ENCODE peak calls at places on chromosomes 1 and 21, in seven cellular contexts. One of them, this sample, is unnamed. For H3K27me3 and H3K4me1, the result is how much of the 10 kb centered on the place peaks cover.

GRCh38 chr1:6358757-6359567 is 34.6 kb downstream of the ACOT7 start:
- DNase-seq in sigmoid colon: no peak
- DNase-seq in suprapubic skin: no peak
- DNase-seq in upper lobe of left lung: no peak
- DNase-seq in tibial nerve: no peak
- DNase-seq in SK-N-SH: peak
- DNase-seq in transverse colon: peak
- DNase-seq in this sample: peak

GRCh38 chr1:32878183-32878582 is 7.5 kb upstream of the FNDC5 start:
- DNase-seq in sigmoid colon: no peak
- DNase-seq in transverse colon: no peak
- DNase-seq in suprapubic skin: no peak
- DNase-seq in tibial nerve: no peak
- DNase-seq in SK-N-SH: no peak
- DNase-seq in upper lobe of left lung: no peak
- DNase-seq in this sample: no peak

GRCh38 chr1:197224160-197224559 is 43.9 kb upstream of the CRB1 start:
- DNase-seq in sigmoid colon: no peak
- DNase-seq in suprapubic skin: no peak
- DNase-seq in transverse colon: no peak
- DNase-seq in SK-N-SH: peak
- DNase-seq in tibial nerve: no peak
- DNase-seq in upper lobe of left lung: no peak
- DNase-seq in this sample: no peak

GRCh38 chr1:43381609-43382008 is 8.0 kb downstream of the MED8 start:
- DNase-seq in sigmoid colon: no peak
- DNase-seq in tibial nerve: peak
- DNase-seq in SK-N-SH: no peak
- DNase-seq in transverse colon: no peak
- DNase-seq in suprapubic skin: no peak
- DNase-seq in upper lobe of left lung: peak
- DNase-seq in this sample: no peak

GRCh38 chr1:200959341-200959985 is 64.1 kb downstream of the KIF21B start:
- DNase-seq in suprapubic skin: no peak
- DNase-seq in tibial nerve: no peak
- DNase-seq in upper lobe of left lung: no peak
- DNase-seq in sigmoid colon: no peak
- DNase-seq in SK-N-SH: no peak
- DNase-seq in transverse colon: no peak
- DNase-seq in this sample: no peak

GRCh38 chr1:153945131-153945794 is 1.3 kb downstream of the DENND4B start:
- DNase-seq in SK-N-SH: peak
- DNase-seq in upper lobe of left lung: peak
- DNase-seq in suprapubic skin: no peak
- DNase-seq in transverse colon: peak
- DNase-seq in sigmoid colon: peak
- DNase-seq in tibial nerve: peak
- DNase-seq in this sample: peak

GRCh38 chr1:46342084-46342656 is 1.6 kb downstream of the NSUN4 start:
- DNase-seq in SK-N-SH: peak
- DNase-seq in transverse colon: no peak
- DNase-seq in suprapubic skin: peak
- DNase-seq in upper lobe of left lung: no peak
- DNase-seq in sigmoid colon: no peak
- DNase-seq in tibial nerve: no peak
- DNase-seq in this sample: no peak

GRCh38 chr1:115829023-115829674 is 11.8 kb downstream of the NHLH2 start:
- DNase-seq in sigmoid colon: peak
- DNase-seq in transverse colon: peak
- DNase-seq in SK-N-SH: no peak
- DNase-seq in suprapubic skin: no peak
- DNase-seq in tibial nerve: no peak
- DNase-seq in upper lobe of left lung: peak
- DNase-seq in this sample: no peak

GRCh38 chr1:27821761-27822315 is 8.7 kb upstream of the PPP1R8 start:
- DNase-seq in transverse colon: no peak
- DNase-seq in SK-N-SH: no peak
- DNase-seq in suprapubic skin: no peak
- DNase-seq in tibial nerve: no peak
- DNase-seq in upper lobe of left lung: no peak
- DNase-seq in sigmoid colon: no peak
- DNase-seq in this sample: no peak

GRCh38 chr1:185328204-185328728 is 11.2 kb upstream of the IVNS1ABP start:
- DNase-seq in suprapubic skin: no peak
- DNase-seq in transverse colon: no peak
- DNase-seq in tibial nerve: no peak
- DNase-seq in SK-N-SH: no peak
- DNase-seq in sigmoid colon: no peak
- DNase-seq in upper lobe of left lung: no peak
- DNase-seq in this sample: no peak

GRCh38 chr1:63960326-63960725 is 186.5 kb downstream of the ROR1 start:
- DNase-seq in transverse colon: no peak
- DNase-seq in sigmoid colon: no peak
- DNase-seq in SK-N-SH: no peak
- DNase-seq in upper lobe of left lung: no peak
- DNase-seq in suprapubic skin: no peak
- DNase-seq in tibial nerve: no peak
- DNase-seq in this sample: no peak

GRCh38 chr1:60875139-60875538 is 207.2 kb upstream of the NFIA start:
- DNase-seq in tibial nerve: no peak
- DNase-seq in upper lobe of left lung: no peak
- DNase-seq in suprapubic skin: no peak
- DNase-seq in transverse colon: no peak
- DNase-seq in sigmoid colon: no peak
- DNase-seq in SK-N-SH: no peak
- DNase-seq in this sample: no peak

GRCh38 chr1:225114354-225114995 is 185.0 kb downstream of the DNAH14 start:
- DNase-seq in upper lobe of left lung: no peak
- DNase-seq in suprapubic skin: no peak
- DNase-seq in sigmoid colon: no peak
- DNase-seq in SK-N-SH: no peak
- DNase-seq in tibial nerve: no peak
- DNase-seq in transverse colon: no peak
- DNase-seq in this sample: no peak

GRCh38 chr21:29078884-29079765 is 5.7 kb upstream of the CCT8 start:
- DNase-seq in upper lobe of left lung: peak
- DNase-seq in SK-N-SH: no peak
- DNase-seq in tibial nerve: peak
- DNase-seq in suprapubic skin: no peak
- DNase-seq in transverse colon: no peak
- DNase-seq in sigmoid colon: no peak
- DNase-seq in this sample: no peak

GRCh38 chr1:225899044-225899925 is 10.3 kb upstream of the LEFTY1 start:
- DNase-seq in SK-N-SH: no peak
- DNase-seq in upper lobe of left lung: no peak
- DNase-seq in tibial nerve: no peak
- DNase-seq in sigmoid colon: no peak
- DNase-seq in transverse colon: no peak
- DNase-seq in suprapubic skin: no peak
- DNase-seq in this sample: no peak

GRCh38 chr1:107339775-107340174 is 198.9 kb downstream of the NTNG1 start:
- DNase-seq in tibial nerve: no peak
- DNase-seq in upper lobe of left lung: no peak
- DNase-seq in sigmoid colon: no peak
- DNase-seq in SK-N-SH: no peak
- DNase-seq in transverse colon: no peak
- DNase-seq in suprapubic skin: no peak
- DNase-seq in this sample: no peak

GRCh38 chr1:198649598-198650338 is 10.9 kb downstream of the PTPRC start:
- DNase-seq in tibial nerve: no peak
- DNase-seq in transverse colon: no peak
- DNase-seq in suprapubic skin: no peak
- DNase-seq in upper lobe of left lung: no peak
- DNase-seq in sigmoid colon: no peak
- DNase-seq in SK-N-SH: no peak
- DNase-seq in this sample: no peak

GRCh38 chr1:154809436-154810413 is 60.4 kb downstream of the KCNN3 start:
- DNase-seq in SK-N-SH: no peak
- DNase-seq in upper lobe of left lung: no peak
- DNase-seq in tibial nerve: no peak
- DNase-seq in suprapubic skin: no peak
- DNase-seq in sigmoid colon: no peak
- DNase-seq in transverse colon: no peak
- DNase-seq in this sample: no peak

GRCh38 chr21:36966066-36966845 is at the start of gene HLCS:
- DNase-seq in sigmoid colon: peak
- DNase-seq in tibial nerve: peak
- DNase-seq in suprapubic skin: peak
- DNase-seq in transverse colon: peak
- DNase-seq in SK-N-SH: peak
- DNase-seq in upper lobe of left lung: peak
- DNase-seq in this sample: peak

GRCh38 chr1:232904566-232904965 is 45.8 kb upstream of the NTPCR start:
- DNase-seq in transverse colon: no peak
- DNase-seq in tibial nerve: no peak
- DNase-seq in SK-N-SH: no peak
- DNase-seq in upper lobe of left lung: no peak
- DNase-seq in suprapubic skin: no peak
- DNase-seq in sigmoid colon: no peak
- DNase-seq in this sample: no peak

GRCh38 chr1:184482113-184482512 is 95.3 kb downstream of the C1orf21 start:
- DNase-seq in sigmoid colon: peak
- DNase-seq in SK-N-SH: no peak
- DNase-seq in upper lobe of left lung: peak
- DNase-seq in transverse colon: peak
- DNase-seq in tibial nerve: peak
- DNase-seq in suprapubic skin: peak
- DNase-seq in this sample: peak

GRCh38 chr1:2593251-2593878 is 6.8 kb downstream of the PRXL2B start:
- DNase-seq in transverse colon: peak
- DNase-seq in suprapubic skin: peak
- DNase-seq in SK-N-SH: peak
- DNase-seq in sigmoid colon: peak
- DNase-seq in tibial nerve: no peak
- DNase-seq in upper lobe of left lung: no peak
- DNase-seq in this sample: peak

GRCh38 chr1:88726697-88727096 is 42.6 kb downstream of the PKN2 start:
- DNase-seq in tibial nerve: no peak
- DNase-seq in SK-N-SH: no peak
- DNase-seq in sigmoid colon: no peak
- DNase-seq in upper lobe of left lung: no peak
- DNase-seq in transverse colon: no peak
- DNase-seq in suprapubic skin: no peak
- DNase-seq in this sample: no peak

GRCh38 chr21:14876464-14876863 is 188.3 kb downstream of the NRIP1 start:
- DNase-seq in sigmoid colon: no peak
- DNase-seq in transverse colon: peak
- DNase-seq in upper lobe of left lung: no peak
- DNase-seq in SK-N-SH: no peak
- DNase-seq in tibial nerve: no peak
- DNase-seq in suprapubic skin: no peak
- DNase-seq in this sample: no peak

GRCh38 chr1:12754738-12755137 is 8.7 kb downstream of the CFAP107 start:
- DNase-seq in sigmoid colon: no peak
- DNase-seq in tibial nerve: no peak
- DNase-seq in suprapubic skin: no peak
- DNase-seq in upper lobe of left lung: no peak
- DNase-seq in transverse colon: no peak
- DNase-seq in SK-N-SH: no peak
- DNase-seq in this sample: no peak

DNA sequence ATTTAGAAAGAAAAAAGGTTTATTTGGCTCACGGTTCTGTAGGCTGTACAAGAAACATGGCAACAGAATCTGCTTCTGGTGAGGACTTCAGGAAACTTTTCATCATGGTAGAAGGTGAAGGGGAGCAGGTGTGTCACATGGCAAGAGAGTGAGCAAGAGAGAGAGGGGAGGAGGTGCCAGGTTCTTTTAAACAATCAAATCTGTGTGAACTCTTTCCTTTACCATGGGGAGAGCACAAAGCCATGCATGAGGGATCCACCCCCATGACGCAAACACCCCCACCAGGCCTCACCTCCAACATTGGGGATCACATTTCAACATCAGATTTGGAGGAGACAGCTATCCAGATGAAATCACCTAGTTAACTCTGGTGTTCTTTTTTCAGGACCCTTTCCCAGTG is 103.6 kb downstream of the GALNT2 start:
- DNase-seq in tibial nerve: no peak
- DNase-seq in upper lobe of left lung: no peak
- DNase-seq in suprapubic skin: no peak
- DNase-seq in SK-N-SH: no peak
- DNase-seq in transverse colon: no peak
- DNase-seq in sigmoid colon: no peak
- DNase-seq in this sample: peak
- TF ChIP-seq EP300 in tibial nerve: no peak
- TF ChIP-seq EP300 in upper lobe of left lung: no peak
- TF ChIP-seq EP300 in suprapubic skin: no peak
- TF ChIP-seq EP300 in SK-N-SH: no peak
- TF ChIP-seq EP300 in transverse colon: no peak
- TF ChIP-seq EP300 in sigmoid colon: no peak
- TF ChIP-seq EP300 in this sample: no peak

DNA sequence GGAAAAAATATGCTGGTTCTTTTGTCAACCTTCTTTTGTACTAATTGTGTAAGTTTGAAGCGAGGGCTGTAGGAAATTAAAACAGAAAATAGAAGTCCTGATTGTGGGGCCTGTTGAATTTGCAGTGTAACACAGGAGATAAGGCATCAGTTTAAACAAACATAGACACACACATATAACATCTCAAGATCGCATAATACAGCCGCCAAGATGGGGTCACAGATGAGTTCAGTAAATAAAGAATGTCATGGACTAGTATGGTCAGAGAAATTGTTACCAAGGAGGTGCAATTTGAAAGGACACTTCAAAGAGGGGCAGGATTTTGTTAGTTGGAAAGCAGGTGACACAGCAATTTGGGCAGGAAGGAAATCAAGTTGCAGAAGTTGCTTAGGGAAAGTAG is 449.9 kb downstream of the USP25 start:
- DNase-seq in sigmoid colon: no peak
- DNase-seq in transverse colon: no peak
- DNase-seq in upper lobe of left lung: no peak
- DNase-seq in tibial nerve: no peak
- DNase-seq in suprapubic skin: no peak
- DNase-seq in SK-N-SH: no peak
- DNase-seq in this sample: no peak
- H3K27me3 ChIP-seq in sigmoid colon: under half
- H3K27me3 ChIP-seq in transverse colon: under half
- H3K27me3 ChIP-seq in upper lobe of left lung: under half
- H3K27me3 ChIP-seq in tibial nerve: under half
- H3K27me3 ChIP-seq in suprapubic skin: under half
- H3K27me3 ChIP-seq in SK-N-SH: under half
- H3K27me3 ChIP-seq in this sample: under half

GRCh38 chr1:100530141-100530540 is 7.8 kb upstream of the GPR88 start:
- DNase-seq in transverse colon: no peak
- DNase-seq in SK-N-SH: no peak
- DNase-seq in sigmoid colon: no peak
- DNase-seq in suprapubic skin: no peak
- DNase-seq in tibial nerve: no peak
- DNase-seq in upper lobe of left lung: no peak
- DNase-seq in this sample: no peak
- H3K4me1 ChIP-seq in transverse colon: under half
- H3K4me1 ChIP-seq in SK-N-SH: under half
- H3K4me1 ChIP-seq in sigmoid colon: under half
- H3K4me1 ChIP-seq in suprapubic skin: under half
- H3K4me1 ChIP-seq in tibial nerve: under half
- H3K4me1 ChIP-seq in upper lobe of left lung: under half
- H3K4me1 ChIP-seq in this sample: under half

DNA sequence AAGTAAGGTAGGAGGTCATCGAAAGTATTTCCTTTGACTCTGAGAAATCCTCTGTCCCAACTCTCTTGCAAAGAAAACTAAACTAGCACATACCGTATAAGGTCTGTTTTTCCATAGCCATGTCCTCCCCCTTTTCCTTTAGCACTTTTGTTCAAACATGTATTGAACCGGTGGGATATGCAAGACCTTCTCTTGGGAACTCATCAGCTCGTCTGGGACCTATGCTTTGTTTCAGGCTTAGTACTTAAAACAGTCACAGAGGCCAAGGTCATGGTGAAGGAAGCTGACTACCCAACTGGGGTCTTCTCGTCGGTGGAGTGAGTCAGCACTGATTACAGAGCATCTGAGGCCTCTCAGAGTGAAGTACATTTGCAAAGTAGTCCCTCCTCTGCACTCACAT is 185.0 kb downstream of the ZBTB18 start:
- DNase-seq in SK-N-SH: no peak
- DNase-seq in upper lobe of left lung: no peak
- DNase-seq in sigmoid colon: no peak
- DNase-seq in suprapubic skin: no peak
- DNase-seq in transverse colon: no peak
- DNase-seq in tibial nerve: no peak
- DNase-seq in this sample: no peak
- TF ChIP-seq EP300 in SK-N-SH: no peak
- TF ChIP-seq EP300 in upper lobe of left lung: no peak
- TF ChIP-seq EP300 in sigmoid colon: no peak
- TF ChIP-seq EP300 in suprapubic skin: no peak
- TF ChIP-seq EP300 in transverse colon: no peak
- TF ChIP-seq EP300 in tibial nerve: no peak
- TF ChIP-seq EP300 in this sample: no peak